ENCODE peak calls at places on chromosomes 4 and X, in seven cellular contexts. Y is fibroblast of villous mesenchyme; E is stimulated activated CD4-positive, alpha-beta T cell treated with anti-CD3 and anti-CD28 coated beads, Interleukin-4, amount 100 ng/mL, for 48 hours; B is AG08396; G is HTR-8/SVneo; P is NCI-H2029; S is neural progenitor cell. U is an unnamed sample.

GRCh38 chrX:48493890-48494364 is 14.9 kb upstream of the PORCN start:
- DNase-seq in Y (peak), E (no peak), B (no peak), G (no peak), P (no peak), S (peak), U (peak)

GRCh38 chr4:182938213-182938645 is 21.0 kb upstream of the DCTD start:
- DNase-seq in Y (peak), E (peak), B (peak), G (peak), P (no peak), S (peak), U (peak)

GRCh38 chrX:13092455-13092941 is 48.1 kb upstream of the FAM9C start:
- DNase-seq in Y (no peak), E (peak), B (no peak), G (no peak), P (no peak), S (no peak), U (peak)

GRCh38 chrX:49003696-49004095 is 1.6 kb upstream of the GRIPAP1 start:
- DNase-seq in Y (no peak), E (no peak), B (no peak), G (no peak), P (no peak), S (no peak), U (no peak)

GRCh38 chr4:92885632-92886031 is 581.9 kb downstream of the GRID2 start:
- DNase-seq in Y (no peak), E (no peak), B (no peak), G (no peak), P (no peak), S (no peak), U (no peak)

GRCh38 chrX:67610282-67610681 is 66.5 kb downstream of the AR start:
- DNase-seq in Y (no peak), E (no peak), B (no peak), G (no peak), P (no peak), S (no peak), U (no peak)

GRCh38 chr4:123345132-123345923 is 51.3 kb upstream of the SPRY1 start:
- DNase-seq in Y (no peak), E (no peak), B (no peak), G (no peak), P (no peak), S (no peak), U (no peak)

GRCh38 chr4:22063613-22064012 is 115.0 kb upstream of the KCNIP4 start:
- DNase-seq in Y (no peak), E (no peak), B (no peak), G (no peak), P (no peak), S (no peak), U (no peak)

GRCh38 chr4:65416875-65417274 is 253.4 kb downstream of the EPHA5 start:
- DNase-seq in Y (no peak), E (no peak), B (peak), G (no peak), P (peak), S (peak), U (no peak)

GRCh38 chr4:37533286-37534033 is 152.7 kb downstream of the RELL1 start:
- DNase-seq in Y (no peak), E (no peak), B (no peak), G (no peak), P (no peak), S (no peak), U (no peak)

U was measured in spleen.